ENCODE peak calls at places on chromosomes 13 and 19, in six cellular contexts. I is aorta, E is memory B cell, M is coronary artery, R is cardiac fibroblast, N is lower lobe of right lung. Y is an unnamed sample.

GRCh38 chr13:46057251-46058015 is 4.9 kb upstream of the ZC3H13 start:
- DNase-seq in E (no peak), I (no peak), M (no peak), N (no peak), R (peak), Y (no peak)

GRCh38 chr13:40780822-40781401 is 8.5 kb upstream of the SLC25A15 start:
- DNase-seq in I (no peak), E (no peak), N (no peak), R (peak), M (no peak), Y (no peak)

GRCh38 chr19:1266818-1267440 is 2.2 kb upstream of the CIRBP start:
- DNase-seq in I (peak), E (peak), M (peak), R (no peak), N (peak), Y (peak)

GRCh38 chr19:1259206-1259872 is 9.8 kb upstream of the CIRBP start:
- DNase-seq in M (peak), N (peak), E (peak), R (peak), I (no peak), Y (no peak)

GRCh38 chr13:36674337-36675212 is 755 bp downstream of the SERTM1 start:
- DNase-seq in E (no peak), N (no peak), R (no peak), I (peak), M (no peak), Y (no peak)

GRCh38 chr13:72104656-72105180 is 237.7 kb upstream of the DACH1 start:
- DNase-seq in I (no peak), R (peak), N (no peak), M (no peak), E (no peak), Y (no peak)

GRCh38 chr13:46170687-46171086 is 11.3 kb downstream of the LCP1 start:
- DNase-seq in I (no peak), E (no peak), M (no peak), N (no peak), R (peak), Y (no peak)

GRCh38 chr19:10554760-10555612 is 10.8 kb downstream of the KRI1 start:
- DNase-seq in N (no peak), E (no peak), I (no peak), R (no peak), M (no peak), Y (no peak)

GRCh38 chr19:3750211-3750610 is 11.3 kb downstream of the APBA3 start:
- DNase-seq in E (no peak), I (no peak), M (no peak), R (no peak), N (no peak), Y (no peak)

Y was measured in nucleus accumbens.